ENCODE peak calls at places on chromosomes 5 and 9, in four cellular contexts. Y, N, D and I are unnamed samples.

GRCh38 chr5:17928571-17928970 is 294.3 kb downstream of the TAF11L14 start:
- DNase-seq in Y (no peak), N (no peak), D (no peak), I (no peak)

GRCh38 chr9:121529237-121529987 is 29.8 kb upstream of the GGTA1 start:
- DNase-seq in Y (no peak), N (no peak), D (no peak), I (no peak)

GRCh38 chr5:175711031-175711430 is 53.2 kb downstream of the HRH2 start:
- DNase-seq in Y (no peak), N (no peak), D (no peak), I (no peak)

GRCh38 chr5:74575741-74576538 is 64.6 kb downstream of the ENC1 start:
- DNase-seq in Y (no peak), N (no peak), D (no peak), I (peak; percentile 66)

GRCh38 chr5:135553688-135554462 is 18.1 kb upstream of the NEUROG1 start:
- DNase-seq in Y (peak; percentile 31), N (peak; percentile 43), D (peak; percentile 41), I (no peak)

GRCh38 chr9:77488439-77489126 is 159.5 kb downstream of the GNA14 start:
- DNase-seq in Y (no peak), N (peak; percentile 7), D (no peak), I (no peak)

GRCh38 chr9:37034320-37034937 is 361 bp upstream of the PAX5 start:
- DNase-seq in Y (no peak), N (no peak), D (no peak), I (no peak)

GRCh38 chr9:114299286-114300152 is 23.4 kb upstream of the ORM1 start:
- DNase-seq in Y (no peak), N (no peak), D (no peak), I (no peak)

GRCh38 chr5:126812199-126812570 is 35.2 kb downstream of the LMNB1 start:
- DNase-seq in Y (no peak), N (no peak), D (no peak), I (no peak)

GRCh38 chr9:86488794-86489193 is 134.6 kb upstream of the TUT7 start:
- DNase-seq in Y (peak; percentile 1), N (no peak), D (no peak), I (no peak)

GRCh38 chr9:89421595-89421994 is 76.3 kb downstream of the SEMA4D start:
- DNase-seq in Y (no peak), N (no peak), D (no peak), I (no peak)

GRCh38 chr9:34579819-34580185 is 9.7 kb downstream of the CNTFR start:
- DNase-seq in Y (no peak), N (no peak), D (no peak), I (no peak)

GRCh38 chr5:104845541-104845940 is 1283.0 kb upstream of the NUDT12 start:
- DNase-seq in Y (no peak), N (no peak), D (no peak), I (no peak)

GRCh38 chr9:133919253-133920115 is 72.6 kb downstream of the VAV2 start:
- DNase-seq in Y (no peak), N (no peak), D (no peak), I (no peak)

GRCh38 chr5:141094481-141095262 is at the start of gene PCDHB2:
- DNase-seq in Y (peak; percentile 79), N (no peak), D (peak; percentile 15), I (no peak)

GRCh38 chr5:6456766-6457370 is 8.2 kb downstream of the UBE2QL1 start:
- DNase-seq in Y (no peak), N (no peak), D (no peak), I (no peak)

GRCh38 chr9:34372598-34373011 is 4.1 kb downstream of the MYORG start:
- DNase-seq in Y (no peak), N (no peak), D (no peak), I (no peak)

GRCh38 chr9:127450170-127450830 is 906 bp downstream of the RPL12 start:
- DNase-seq in Y (no peak), N (no peak), D (no peak), I (no peak)

GRCh38 chr9:35193762-35194161 is 32.0 kb downstream of the UNC13B start:
- DNase-seq in Y (peak; percentile 64), N (no peak), D (no peak), I (no peak)

GRCh38 chr9:87810691-87811178 is 71.9 kb upstream of the SPATA31E1 start:
- DNase-seq in Y (no peak), N (no peak), D (peak; percentile 80), I (no peak)

GRCh38 chr5:91359957-91360609 is 23.0 kb downstream of the ARRDC3 start:
- DNase-seq in Y (no peak), N (no peak), D (no peak), I (no peak)

GRCh38 chr5:27706832-27707231 is 668.4 kb upstream of the CDH9 start:
- DNase-seq in Y (no peak), N (no peak), D (no peak), I (no peak)

DNA sequence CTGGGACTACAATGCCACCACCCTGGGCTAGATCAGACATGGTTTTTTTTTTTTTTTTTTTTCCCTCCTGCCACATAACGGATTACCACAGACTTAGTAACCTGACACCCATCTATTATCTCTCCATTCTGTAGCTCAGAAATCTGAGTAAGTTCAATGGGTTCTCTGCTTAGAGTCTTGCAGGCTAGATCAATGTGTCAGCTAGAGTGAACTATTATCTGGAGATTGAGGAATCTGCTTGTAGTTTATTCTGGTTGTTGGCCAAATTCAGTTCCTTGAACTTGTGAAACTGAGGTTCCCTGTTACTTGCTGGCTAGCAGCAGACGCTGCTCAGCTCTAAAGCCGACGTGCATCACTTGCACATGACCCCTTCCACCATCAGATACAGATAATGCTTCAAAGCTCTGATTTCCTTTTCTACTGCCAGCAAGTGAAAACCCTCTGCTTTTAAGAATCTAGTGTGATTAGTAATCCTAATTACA is 664.0 kb upstream of the CDH9 start:
- DNase-seq in Y (no peak), N (no peak), D (no peak), I (no peak)
- H3K27ac ChIP-seq in Y (no peak overlapping the region), N (no peak overlapping the region), D (no peak overlapping the region), I (no peak overlapping the region)

GRCh38 chr5:78765756-78766411 is 117.3 kb upstream of the LHFPL2 start:
- DNase-seq in Y (no peak), N (no peak), D (no peak), I (no peak)
- TF ChIP-seq TCF7L2 in Y (no peak), N (no peak), D (no peak), I (no peak)

GRCh38 chr9:99463144-99463543 is 241.1 kb downstream of the SEC61B start:
- DNase-seq in Y (no peak), N (no peak), D (no peak), I (no peak)

GRCh38 chr9:99466787-99467186 is 244.7 kb downstream of the SEC61B start:
- DNase-seq in Y (peak; percentile 34), N (no peak), D (no peak), I (no peak)

GRCh38 chr9:99464568-99464967 is 242.5 kb downstream of the SEC61B start:
- DNase-seq in Y (no peak), N (no peak), D (no peak), I (no peak)

GRCh38 chr9:99465231-99465891 is 243.3 kb downstream of the SEC61B start:
- DNase-seq in Y (no peak), N (no peak), D (no peak), I (no peak)

GRCh38 chr9:99466104-99466503 is 244.0 kb downstream of the SEC61B start:
- DNase-seq in Y (no peak), N (no peak), D (no peak), I (no peak)
- H3K27ac ChIP-seq in Y (no peak overlapping the region), N (no peak overlapping the region), D (no peak overlapping the region), I (no peak overlapping the region)

DNA sequence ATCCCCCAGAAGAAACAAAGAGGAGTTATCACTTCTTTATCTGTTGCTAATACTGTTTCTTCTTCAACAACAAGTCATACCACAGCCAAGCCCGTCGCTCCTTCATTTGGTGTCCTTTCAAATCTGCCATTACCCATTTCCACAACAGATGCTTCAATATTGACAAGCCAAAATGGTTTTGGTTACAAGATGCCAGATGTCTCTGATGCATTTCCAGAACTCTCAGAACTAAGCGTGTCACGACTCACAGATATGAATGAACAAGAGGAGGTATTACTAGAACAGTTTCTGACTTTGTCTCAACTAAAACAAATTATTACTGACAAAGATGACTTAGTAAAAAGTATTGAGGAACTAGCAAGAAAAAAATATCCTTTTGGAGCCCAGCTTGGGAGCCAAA is 16.0 kb upstream of the HAND1 start:
- DNase-seq in Y (no peak), N (no peak), D (no peak), I (no peak)
- TF ChIP-seq TCF7L2 in Y (no peak), N (no peak), D (no peak), I (no peak)